ENCODE peak calls at places on chromosomes 12 and 14, in five cellular contexts. K is K562, J is GM12878, V is A549, T is HepG2. M is an unnamed sample.

GRCh38 chr12:57151741-57152407 is 4.5 kb upstream of the LRP1-AS start:
- DNase-seq in V (no peak), J (no peak), T (no peak), K (no peak), M (peak; percentile 74)

GRCh38 chr12:132428872-132429121 is 61.2 kb upstream of the FBRSL1 start:
- DNase-seq in K (no peak), T (peak; percentile 43), V (no peak), J (no peak), M (no peak)

GRCh38 chr14:58315606-58316005 is 17.3 kb downstream of the ARID4A start:
- DNase-seq in K (no peak), V (no peak), J (no peak), T (no peak), M (peak; percentile 2)

GRCh38 chr14:80587096-80587724 is 354.3 kb downstream of the CEP128 start:
- DNase-seq in J (peak; percentile 89), V (no peak), T (peak; percentile 30), K (no peak), M (peak; percentile 48)

GRCh38 chr12:94831081-94831747 is 172.3 kb downstream of the NDUFA12 start:
- DNase-seq in V (no peak), K (no peak), T (no peak), J (peak; percentile 98), M (no peak)

GRCh38 chr14:23299986-23300686 is 2.5 kb downstream of the PPP1R3E start:
- DNase-seq in V (no peak), K (no peak), T (no peak), J (no peak), M (no peak)

GRCh38 chr14:60002819-60003492 is 83.0 kb downstream of the LRRC9 start:
- DNase-seq in K (no peak), V (no peak), T (peak; percentile 0), J (no peak), M (no peak)

GRCh38 chr12:10016881-10017280 is 6.5 kb downstream of the CLEC12B start:
- DNase-seq in J (no peak), V (peak; percentile 7), T (no peak), K (peak; percentile 4), M (no peak)

GRCh38 chr12:113130457-113131135 is 5.0 kb downstream of the RASAL1 start:
- DNase-seq in V (no peak), J (no peak), T (peak; percentile 29), K (no peak), M (no peak)

GRCh38 chr14:34539407-34540180 is at the start of gene EAPP:
- DNase-seq in J (peak; percentile 80), K (peak; percentile 93), T (peak; percentile 100), V (peak; percentile 93), M (peak; percentile 97)

GRCh38 chr12:67441736-67442346 is 172.7 kb downstream of the CAND1 start:
- DNase-seq in V (peak; percentile 71), J (no peak), T (peak; percentile 58), K (peak; percentile 67), M (peak; percentile 77)

GRCh38 chr12:106138646-106139421 is at the start of gene NUAK1:
- DNase-seq in V (peak; percentile 66), J (no peak), K (no peak), T (no peak), M (peak; percentile 45)

GRCh38 chr14:105855246-105855892 is 329.0 kb downstream of the TMEM121 start:
- DNase-seq in K (no peak), V (no peak), T (no peak), J (no peak), M (no peak)

GRCh38 chr14:55015006-55015405 is 11.9 kb downstream of the WDHD1 start:
- DNase-seq in V (no peak), J (no peak), T (no peak), K (no peak), M (no peak)

GRCh38 chr14:93939304-93940229 is 12.4 kb downstream of the FAM181A start:
- DNase-seq in K (peak; percentile 68), T (no peak), V (peak; percentile 84), J (peak; percentile 25), M (peak; percentile 67)

GRCh38 chr12:110563702-110564470 is 19.2 kb downstream of the PPTC7 start:
- DNase-seq in V (no peak), J (no peak), K (no peak), T (no peak), M (peak; percentile 56)
- H3K4me2 ChIP-seq in V (peak overlapping the region; percentile 63), J (peak overlapping the region; percentile 13), K (no peak overlapping the region), T (no peak overlapping the region), M (no peak overlapping the region)

GRCh38 chr12:44876554-44877275 is 600 bp upstream of the NELL2 start:
- DNase-seq in T (no peak), V (peak; percentile 46), K (peak; percentile 23), J (no peak), M (no peak)

GRCh38 chr12:44874981-44875416 is 1.1 kb downstream of the NELL2 start:
- DNase-seq in V (no peak), K (no peak), J (no peak), T (no peak), M (no peak)

GRCh38 chr12:44875954-44876553 is at the start of gene NELL2:
- DNase-seq in V (peak; percentile 49), J (no peak), T (no peak), K (peak; percentile 77), M (no peak)

GRCh38 chr12:44875417-44875953 is 630 bp downstream of the NELL2 start:
- DNase-seq in V (no peak), K (no peak), J (no peak), T (no peak), M (no peak)

GRCh38 chr12:44873898-44874297 is 2.2 kb downstream of the NELL2 start:
- DNase-seq in J (no peak), T (no peak), K (no peak), V (no peak), M (peak; percentile 4)
- TF ChIP-seq CEBPB in J (no peak), T (no peak), K (no peak), V (no peak), M (no peak)

GRCh38 chr12:93571854-93572711 is at the start of gene SOCS2:
- DNase-seq in T (no peak), V (peak; percentile 35), K (peak; percentile 60), J (no peak), M (peak; percentile 21)
- TF ChIP-seq BHLHE40 in T (no peak), V (no peak), K (no peak), J (no peak), M (no peak)

GRCh38 chr12:1173806-1174617 is 183.0 kb downstream of the ERC1 start:
- DNase-seq in K (no peak), T (no peak), V (no peak), J (no peak), M (no peak)
- H3K4me2 ChIP-seq in K (no peak overlapping the region), T (no peak overlapping the region), V (no peak overlapping the region), J (no peak overlapping the region), M (no peak overlapping the region)

DNA sequence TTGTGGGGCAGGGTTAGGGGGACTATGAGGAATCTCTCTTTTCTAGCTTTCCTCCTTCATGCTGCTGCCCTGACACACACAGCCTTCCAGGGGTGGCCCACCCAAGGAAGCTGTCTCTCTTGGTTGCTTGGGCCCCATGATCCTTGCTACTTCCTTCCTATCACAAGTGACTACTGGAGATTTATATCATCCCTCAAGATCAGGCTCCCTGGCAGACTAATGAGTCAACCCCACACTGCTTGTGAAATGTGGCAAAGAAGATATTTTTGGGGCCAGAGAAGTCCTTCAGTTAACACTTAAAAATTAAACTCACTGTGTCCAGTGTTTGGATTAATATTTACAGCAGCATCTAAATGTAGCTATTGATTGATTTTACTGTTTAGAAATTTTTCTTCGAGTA is 1.5 kb downstream of the OR4E1 start:
- DNase-seq in J (no peak), T (no peak), K (no peak), V (no peak), M (peak; percentile 1)
- TF ChIP-seq CEBPB in J (no peak), T (no peak), K (no peak), V (no peak), M (no peak)

GRCh38 chr12:33724867-33725266 is 285.2 kb upstream of the SYT10 start:
- DNase-seq in T (no peak), J (no peak), V (no peak), K (no peak), M (no peak)
- TF ChIP-seq BHLHE40 in T (no peak), J (no peak), V (no peak), K (no peak), M (no peak)

DNA sequence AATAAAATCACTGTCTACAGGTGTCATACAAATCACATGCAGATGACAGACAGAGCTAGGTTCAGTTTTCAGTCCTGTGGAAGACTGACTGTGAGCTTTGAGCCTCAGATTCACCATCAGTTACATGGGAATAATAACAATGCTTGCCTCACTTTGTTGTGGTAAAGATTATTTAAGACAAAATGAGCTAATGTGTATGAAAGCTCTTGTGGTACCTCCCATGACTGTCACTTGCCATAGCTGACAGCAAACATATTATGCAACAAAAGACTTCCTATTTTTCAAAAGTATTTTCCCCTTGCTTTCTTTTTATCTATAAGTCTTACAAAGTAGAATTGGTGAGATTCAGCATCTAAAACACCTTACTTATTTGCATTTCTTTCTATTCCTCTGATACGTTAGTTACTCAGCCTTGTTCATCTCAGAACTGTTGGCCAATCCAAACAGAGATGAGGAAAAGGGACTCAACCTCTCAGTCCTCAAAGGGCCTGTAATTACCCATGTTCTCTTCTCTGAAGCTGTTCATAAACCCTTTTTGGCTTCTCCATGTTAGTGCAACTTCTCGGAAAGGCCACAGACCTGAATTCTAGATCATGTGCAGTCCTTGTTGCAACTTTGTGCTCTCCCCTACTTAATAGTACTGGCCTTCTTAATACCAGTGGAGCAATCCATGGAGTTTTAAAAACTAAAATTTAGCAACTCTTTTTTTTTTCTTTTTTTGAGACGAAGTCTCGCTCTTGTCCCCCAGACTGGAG is 8.8 kb upstream of the DDHD1 start:
- DNase-seq in J (no peak), K (no peak), V (no peak), T (no peak), M (no peak)
- H3K4me2 ChIP-seq in J (no peak overlapping the region), K (no peak overlapping the region), V (no peak overlapping the region), T (no peak overlapping the region), M (no peak overlapping the region)